ENCODE peak calls at places on chromosomes 7 and 10, in seven cellular contexts. One of them, this sample, is unnamed.

GRCh38 chr7:106312906-106313305 is 28.1 kb upstream of the NAMPT start:
- DNase-seq in HepG2: no peak
- DNase-seq in adrenal gland: no peak
- DNase-seq in CD8-positive, alpha-beta T cell: no peak
- DNase-seq in esophagus muscularis mucosa: no peak
- DNase-seq in coronary artery: no peak
- DNase-seq in neural progenitor cell: no peak
- DNase-seq in this sample: no peak

GRCh38 chr10:5975641-5976473 is 1.5 kb downstream of the IL15RA start:
- DNase-seq in HepG2: no peak
- DNase-seq in adrenal gland: peak
- DNase-seq in CD8-positive, alpha-beta T cell: peak
- DNase-seq in esophagus muscularis mucosa: peak
- DNase-seq in coronary artery: no peak
- DNase-seq in neural progenitor cell: no peak
- DNase-seq in this sample: peak

GRCh38 chr10:61821153-61821552 is 80.3 kb upstream of the ARID5B start:
- DNase-seq in HepG2: no peak
- DNase-seq in adrenal gland: no peak
- DNase-seq in CD8-positive, alpha-beta T cell: no peak
- DNase-seq in esophagus muscularis mucosa: no peak
- DNase-seq in coronary artery: no peak
- DNase-seq in neural progenitor cell: no peak
- DNase-seq in this sample: no peak

GRCh38 chr10:43304687-43305333 is 37.9 kb upstream of the RASGEF1A start:
- DNase-seq in HepG2: no peak
- DNase-seq in adrenal gland: peak
- DNase-seq in CD8-positive, alpha-beta T cell: peak
- DNase-seq in esophagus muscularis mucosa: peak
- DNase-seq in coronary artery: no peak
- DNase-seq in neural progenitor cell: peak
- DNase-seq in this sample: peak

GRCh38 chr10:8103543-8103942 is 49.1 kb downstream of the GATA3 start:
- DNase-seq in HepG2: no peak
- DNase-seq in adrenal gland: no peak
- DNase-seq in CD8-positive, alpha-beta T cell: no peak
- DNase-seq in esophagus muscularis mucosa: no peak
- DNase-seq in coronary artery: no peak
- DNase-seq in neural progenitor cell: no peak
- DNase-seq in this sample: no peak

GRCh38 chr10:96235326-96236089 is 35.9 kb downstream of the BLNK start:
- DNase-seq in HepG2: no peak
- DNase-seq in adrenal gland: no peak
- DNase-seq in CD8-positive, alpha-beta T cell: no peak
- DNase-seq in esophagus muscularis mucosa: no peak
- DNase-seq in coronary artery: no peak
- DNase-seq in neural progenitor cell: no peak
- DNase-seq in this sample: no peak

GRCh38 chr7:117875566-117875965 is 2.3 kb upstream of the CTTNBP2 start:
- DNase-seq in HepG2: no peak
- DNase-seq in adrenal gland: no peak
- DNase-seq in CD8-positive, alpha-beta T cell: no peak
- DNase-seq in esophagus muscularis mucosa: no peak
- DNase-seq in coronary artery: no peak
- DNase-seq in neural progenitor cell: peak
- DNase-seq in this sample: no peak

GRCh38 chr7:16657656-16658279 is 11.8 kb downstream of the BZW2 start:
- DNase-seq in HepG2: no peak
- DNase-seq in adrenal gland: no peak
- DNase-seq in CD8-positive, alpha-beta T cell: no peak
- DNase-seq in esophagus muscularis mucosa: no peak
- DNase-seq in coronary artery: no peak
- DNase-seq in neural progenitor cell: peak
- DNase-seq in this sample: no peak

GRCh38 chr7:154975984-154976383 is 26.9 kb downstream of the PAXIP1 start:
- DNase-seq in HepG2: no peak
- DNase-seq in adrenal gland: no peak
- DNase-seq in CD8-positive, alpha-beta T cell: no peak
- DNase-seq in esophagus muscularis mucosa: no peak
- DNase-seq in coronary artery: no peak
- DNase-seq in neural progenitor cell: no peak
- DNase-seq in this sample: no peak

GRCh38 chr10:107576746-107577145 is 412.2 kb upstream of the SORCS1 start:
- DNase-seq in HepG2: no peak
- DNase-seq in adrenal gland: no peak
- DNase-seq in CD8-positive, alpha-beta T cell: no peak
- DNase-seq in esophagus muscularis mucosa: no peak
- DNase-seq in coronary artery: no peak
- DNase-seq in neural progenitor cell: no peak
- DNase-seq in this sample: no peak

GRCh38 chr7:2821161-2821841 is 22.8 kb downstream of the GNA12 start:
- DNase-seq in HepG2: no peak
- DNase-seq in adrenal gland: no peak
- DNase-seq in CD8-positive, alpha-beta T cell: no peak
- DNase-seq in esophagus muscularis mucosa: no peak
- DNase-seq in coronary artery: no peak
- DNase-seq in neural progenitor cell: peak
- DNase-seq in this sample: no peak

GRCh38 chr10:76984559-76985443 is 652.8 kb downstream of the KCNMA1 start:
- DNase-seq in HepG2: peak
- DNase-seq in adrenal gland: peak
- DNase-seq in CD8-positive, alpha-beta T cell: peak
- DNase-seq in esophagus muscularis mucosa: no peak
- DNase-seq in coronary artery: no peak
- DNase-seq in neural progenitor cell: peak
- DNase-seq in this sample: peak

GRCh38 chr7:121945066-121945848 is 72.3 kb downstream of the PTPRZ1 start:
- DNase-seq in HepG2: no peak
- DNase-seq in adrenal gland: no peak
- DNase-seq in CD8-positive, alpha-beta T cell: no peak
- DNase-seq in esophagus muscularis mucosa: no peak
- DNase-seq in coronary artery: no peak
- DNase-seq in neural progenitor cell: no peak
- DNase-seq in this sample: no peak

GRCh38 chr10:101467286-101467770 is 113.4 kb downstream of the BTRC start:
- DNase-seq in HepG2: peak
- DNase-seq in adrenal gland: peak
- DNase-seq in CD8-positive, alpha-beta T cell: peak
- DNase-seq in esophagus muscularis mucosa: no peak
- DNase-seq in coronary artery: no peak
- DNase-seq in neural progenitor cell: peak
- DNase-seq in this sample: no peak

GRCh38 chr7:50469181-50469580 is 19.0 kb upstream of the FIGNL1 start:
- DNase-seq in HepG2: no peak
- DNase-seq in adrenal gland: no peak
- DNase-seq in CD8-positive, alpha-beta T cell: no peak
- DNase-seq in esophagus muscularis mucosa: peak
- DNase-seq in coronary artery: no peak
- DNase-seq in neural progenitor cell: no peak
- DNase-seq in this sample: no peak

GRCh38 chr7:78149787-78150186 is 351.2 kb downstream of the PHTF2 start:
- DNase-seq in HepG2: no peak
- DNase-seq in adrenal gland: no peak
- DNase-seq in CD8-positive, alpha-beta T cell: no peak
- DNase-seq in esophagus muscularis mucosa: no peak
- DNase-seq in coronary artery: no peak
- DNase-seq in neural progenitor cell: no peak
- DNase-seq in this sample: no peak

GRCh38 chr10:33238643-33239042 is 95.8 kb downstream of the NRP1 start:
- DNase-seq in HepG2: no peak
- DNase-seq in adrenal gland: no peak
- DNase-seq in CD8-positive, alpha-beta T cell: no peak
- DNase-seq in esophagus muscularis mucosa: peak
- DNase-seq in coronary artery: no peak
- DNase-seq in neural progenitor cell: no peak
- DNase-seq in this sample: no peak
- H3K27ac ChIP-seq in HepG2: no peak
- H3K27ac ChIP-seq in adrenal gland: no peak
- H3K27ac ChIP-seq in CD8-positive, alpha-beta T cell: no peak
- H3K27ac ChIP-seq in esophagus muscularis mucosa: no peak
- H3K27ac ChIP-seq in coronary artery: no peak
- H3K27ac ChIP-seq in neural progenitor cell: no peak
- H3K27ac ChIP-seq in this sample: no peak

GRCh38 chr7:94305836-94306235 is 88.9 kb upstream of the COL1A2 start:
- DNase-seq in HepG2: no peak
- DNase-seq in adrenal gland: no peak
- DNase-seq in CD8-positive, alpha-beta T cell: no peak
- DNase-seq in esophagus muscularis mucosa: no peak
- DNase-seq in coronary artery: no peak
- DNase-seq in neural progenitor cell: no peak
- DNase-seq in this sample: no peak
- H3K27ac ChIP-seq in HepG2: no peak
- H3K27ac ChIP-seq in adrenal gland: no peak
- H3K27ac ChIP-seq in CD8-positive, alpha-beta T cell: no peak
- H3K27ac ChIP-seq in esophagus muscularis mucosa: no peak
- H3K27ac ChIP-seq in coronary artery: no peak
- H3K27ac ChIP-seq in neural progenitor cell: no peak
- H3K27ac ChIP-seq in this sample: no peak

GRCh38 chr10:69972951-69973350 is 79.7 kb upstream of the MACROH2A2 start:
- DNase-seq in HepG2: no peak
- DNase-seq in adrenal gland: no peak
- DNase-seq in CD8-positive, alpha-beta T cell: no peak
- DNase-seq in esophagus muscularis mucosa: peak
- DNase-seq in coronary artery: no peak
- DNase-seq in neural progenitor cell: no peak
- DNase-seq in this sample: no peak

GRCh38 chr10:69979177-69979576 is 73.5 kb upstream of the MACROH2A2 start:
- DNase-seq in HepG2: no peak
- DNase-seq in adrenal gland: no peak
- DNase-seq in CD8-positive, alpha-beta T cell: no peak
- DNase-seq in esophagus muscularis mucosa: no peak
- DNase-seq in coronary artery: no peak
- DNase-seq in neural progenitor cell: no peak
- DNase-seq in this sample: no peak

GRCh38 chr10:69976795-69977546 is 75.7 kb upstream of the MACROH2A2 start:
- DNase-seq in HepG2: no peak
- DNase-seq in adrenal gland: no peak
- DNase-seq in CD8-positive, alpha-beta T cell: no peak
- DNase-seq in esophagus muscularis mucosa: no peak
- DNase-seq in coronary artery: no peak
- DNase-seq in neural progenitor cell: no peak
- DNase-seq in this sample: no peak

GRCh38 chr10:69973678-69974077 is 79.0 kb upstream of the MACROH2A2 start:
- DNase-seq in HepG2: no peak
- DNase-seq in adrenal gland: no peak
- DNase-seq in CD8-positive, alpha-beta T cell: no peak
- DNase-seq in esophagus muscularis mucosa: no peak
- DNase-seq in coronary artery: no peak
- DNase-seq in neural progenitor cell: no peak
- DNase-seq in this sample: no peak

GRCh38 chr10:69974551-69975155 is 78.0 kb upstream of the MACROH2A2 start:
- DNase-seq in HepG2: no peak
- DNase-seq in adrenal gland: no peak
- DNase-seq in CD8-positive, alpha-beta T cell: no peak
- DNase-seq in esophagus muscularis mucosa: no peak
- DNase-seq in coronary artery: no peak
- DNase-seq in neural progenitor cell: no peak
- DNase-seq in this sample: no peak
- H3K27ac ChIP-seq in HepG2: no peak
- H3K27ac ChIP-seq in adrenal gland: no peak
- H3K27ac ChIP-seq in CD8-positive, alpha-beta T cell: no peak
- H3K27ac ChIP-seq in esophagus muscularis mucosa: no peak
- H3K27ac ChIP-seq in coronary artery: no peak
- H3K27ac ChIP-seq in neural progenitor cell: no peak
- H3K27ac ChIP-seq in this sample: no peak

DNA sequence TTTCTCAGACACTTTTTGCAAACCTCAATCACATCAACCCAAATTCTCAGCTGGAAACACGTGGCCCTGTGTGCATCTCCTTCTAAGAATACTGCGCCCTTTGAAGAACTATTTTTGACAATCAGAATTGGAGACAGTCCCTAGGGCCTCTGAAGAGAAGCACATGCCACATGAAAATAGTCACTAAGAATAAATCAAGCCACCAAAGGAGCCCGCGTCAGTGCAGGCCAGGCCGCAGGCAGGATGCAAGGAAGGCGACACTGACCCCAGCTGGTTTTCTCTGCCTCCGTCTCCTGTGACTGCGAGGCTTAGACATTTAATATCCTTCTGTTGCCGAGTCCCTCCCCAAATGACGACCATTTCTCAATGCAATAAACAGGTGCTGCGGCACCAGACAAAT is 88.0 kb upstream of the ADAM12 start:
- DNase-seq in HepG2: no peak
- DNase-seq in adrenal gland: no peak
- DNase-seq in CD8-positive, alpha-beta T cell: no peak
- DNase-seq in esophagus muscularis mucosa: peak
- DNase-seq in coronary artery: no peak
- DNase-seq in neural progenitor cell: peak
- DNase-seq in this sample: no peak
- H3K27ac ChIP-seq in HepG2: no peak
- H3K27ac ChIP-seq in adrenal gland: no peak
- H3K27ac ChIP-seq in CD8-positive, alpha-beta T cell: no peak
- H3K27ac ChIP-seq in esophagus muscularis mucosa: no peak
- H3K27ac ChIP-seq in coronary artery: no peak
- H3K27ac ChIP-seq in neural progenitor cell: no peak
- H3K27ac ChIP-seq in this sample: no peak